ENCODE peak calls at places on chromosomes 11 and 22, in five cellular contexts. One of them, this sample, is unnamed.

GRCh38 chr11:15909937-15910598 is 446.3 kb downstream of the SOX6 start:
- DNase-seq in Peyer's patch: no peak
- DNase-seq in endothelial cell: no peak
- DNase-seq in PC-9: no peak
- DNase-seq in fibroblast of pulmonary artery: no peak
- DNase-seq in this sample: no peak

GRCh38 chr11:104705475-104706195 is 192.6 kb downstream of the CASP12 start:
- DNase-seq in Peyer's patch: peak; percentile 79
- DNase-seq in endothelial cell: no peak
- DNase-seq in PC-9: no peak
- DNase-seq in fibroblast of pulmonary artery: peak; percentile 57
- DNase-seq in this sample: no peak

GRCh38 chr11:440065-441042 is 1.5 kb downstream of the ANO9 start:
- DNase-seq in Peyer's patch: peak; percentile 86
- DNase-seq in endothelial cell: no peak
- DNase-seq in PC-9: no peak
- DNase-seq in fibroblast of pulmonary artery: peak; percentile 45
- DNase-seq in this sample: no peak

GRCh38 chr22:50027639-50028537 is 15.3 kb upstream of the IL17REL start:
- DNase-seq in Peyer's patch: peak; percentile 46
- DNase-seq in endothelial cell: no peak
- DNase-seq in PC-9: peak; percentile 86
- DNase-seq in fibroblast of pulmonary artery: no peak
- DNase-seq in this sample: no peak

GRCh38 chr11:77449060-77449521 is 24.8 kb downstream of the PAK1 start:
- DNase-seq in Peyer's patch: peak; percentile 49
- DNase-seq in endothelial cell: no peak
- DNase-seq in PC-9: no peak
- DNase-seq in fibroblast of pulmonary artery: no peak
- DNase-seq in this sample: no peak

GRCh38 chr11:69950120-69950519 is 128.0 kb upstream of the ANO1 start:
- DNase-seq in Peyer's patch: no peak
- DNase-seq in endothelial cell: peak; percentile 54
- DNase-seq in PC-9: peak; percentile 53
- DNase-seq in fibroblast of pulmonary artery: no peak
- DNase-seq in this sample: no peak

GRCh38 chr11:34180045-34180813 is 74.8 kb downstream of the NAT10 start:
- DNase-seq in Peyer's patch: no peak
- DNase-seq in endothelial cell: no peak
- DNase-seq in PC-9: no peak
- DNase-seq in fibroblast of pulmonary artery: no peak
- DNase-seq in this sample: no peak

GRCh38 chr11:117295438-117296137 is 4.4 kb downstream of the BACE1-AS start:
- DNase-seq in Peyer's patch: no peak
- DNase-seq in endothelial cell: no peak
- DNase-seq in PC-9: no peak
- DNase-seq in fibroblast of pulmonary artery: no peak
- DNase-seq in this sample: no peak

GRCh38 chr11:29676993-29677392 is 339.8 kb downstream of the KCNA4 start:
- DNase-seq in Peyer's patch: no peak
- DNase-seq in endothelial cell: no peak
- DNase-seq in PC-9: no peak
- DNase-seq in fibroblast of pulmonary artery: peak; percentile 18
- DNase-seq in this sample: no peak

GRCh38 chr11:115682101-115682500 is 177.9 kb upstream of the CADM1 start:
- DNase-seq in Peyer's patch: no peak
- DNase-seq in endothelial cell: no peak
- DNase-seq in PC-9: no peak
- DNase-seq in fibroblast of pulmonary artery: no peak
- DNase-seq in this sample: no peak

GRCh38 chr11:127651888-127652221 is 651.3 kb upstream of the KIRREL3 start:
- DNase-seq in Peyer's patch: no peak
- DNase-seq in endothelial cell: no peak
- DNase-seq in PC-9: no peak
- DNase-seq in fibroblast of pulmonary artery: no peak
- DNase-seq in this sample: no peak

GRCh38 chr22:37507731-37508130 is 11.5 kb downstream of the CARD10 start:
- DNase-seq in Peyer's patch: no peak
- DNase-seq in endothelial cell: no peak
- DNase-seq in PC-9: no peak
- DNase-seq in fibroblast of pulmonary artery: no peak
- DNase-seq in this sample: no peak

GRCh38 chr11:131495417-131495816 is 125.0 kb downstream of the NTM start:
- DNase-seq in Peyer's patch: no peak
- DNase-seq in endothelial cell: no peak
- DNase-seq in PC-9: no peak
- DNase-seq in fibroblast of pulmonary artery: no peak
- DNase-seq in this sample: no peak

GRCh38 chr11:102085864-102086551 is 24.2 kb upstream of the YAP1 start:
- DNase-seq in Peyer's patch: no peak
- DNase-seq in endothelial cell: no peak
- DNase-seq in PC-9: peak; percentile 8
- DNase-seq in fibroblast of pulmonary artery: peak; percentile 9
- DNase-seq in this sample: no peak

GRCh38 chr11:64327338-64327737 is 9.4 kb downstream of the PRDX5 start:
- DNase-seq in Peyer's patch: no peak
- DNase-seq in endothelial cell: no peak
- DNase-seq in PC-9: no peak
- DNase-seq in fibroblast of pulmonary artery: no peak
- DNase-seq in this sample: no peak

GRCh38 chr11:890794-891600 is 19.6 kb downstream of the CHID1 start:
- DNase-seq in Peyer's patch: no peak
- DNase-seq in endothelial cell: no peak
- DNase-seq in PC-9: no peak
- DNase-seq in fibroblast of pulmonary artery: no peak
- DNase-seq in this sample: no peak

GRCh38 chr22:23071163-23072034 is 1.1 kb downstream of the GNAZ start:
- DNase-seq in Peyer's patch: peak; percentile 43
- DNase-seq in endothelial cell: no peak
- DNase-seq in PC-9: no peak
- DNase-seq in fibroblast of pulmonary artery: no peak
- DNase-seq in this sample: no peak

GRCh38 chr11:2799881-2800654 is 85.5 kb downstream of the CDKN1C start:
- DNase-seq in Peyer's patch: peak; percentile 31
- DNase-seq in endothelial cell: no peak
- DNase-seq in PC-9: peak; percentile 63
- DNase-seq in fibroblast of pulmonary artery: no peak
- DNase-seq in this sample: peak; percentile 11

GRCh38 chr11:75174781-75175370 is 24.0 kb downstream of the SLCO2B1 start:
- DNase-seq in Peyer's patch: no peak
- DNase-seq in endothelial cell: no peak
- DNase-seq in PC-9: no peak
- DNase-seq in fibroblast of pulmonary artery: peak; percentile 34
- DNase-seq in this sample: no peak

GRCh38 chr22:27880778-27881394 is 38.2 kb downstream of the PITPNB start:
- DNase-seq in Peyer's patch: no peak
- DNase-seq in endothelial cell: peak; percentile 48
- DNase-seq in PC-9: peak; percentile 18
- DNase-seq in fibroblast of pulmonary artery: peak; percentile 89
- DNase-seq in this sample: no peak

GRCh38 chr11:7160814-7161489 is 72.2 kb downstream of the RBMXL2 start:
- DNase-seq in Peyer's patch: no peak
- DNase-seq in endothelial cell: no peak
- DNase-seq in PC-9: no peak
- DNase-seq in fibroblast of pulmonary artery: no peak
- DNase-seq in this sample: no peak

GRCh38 chr11:66316849-66317251 is at the start of gene CD248:
- DNase-seq in Peyer's patch: peak; percentile 60
- DNase-seq in endothelial cell: peak; percentile 37
- DNase-seq in PC-9: no peak
- DNase-seq in fibroblast of pulmonary artery: peak; percentile 86
- DNase-seq in this sample: no peak

GRCh38 chr11:108125126-108125525 is 3.8 kb downstream of the ACAT1 start:
- DNase-seq in Peyer's patch: no peak
- DNase-seq in endothelial cell: no peak
- DNase-seq in PC-9: no peak
- DNase-seq in fibroblast of pulmonary artery: no peak
- DNase-seq in this sample: no peak

GRCh38 chr11:2912038-2912410 is 17.2 kb downstream of the PHLDA2 start:
- DNase-seq in Peyer's patch: no peak
- DNase-seq in endothelial cell: no peak
- DNase-seq in PC-9: peak; percentile 64
- DNase-seq in fibroblast of pulmonary artery: no peak
- DNase-seq in this sample: no peak

GRCh38 chr11:119779195-119780071 is 50.4 kb upstream of the NECTIN1 start:
- DNase-seq in Peyer's patch: no peak
- DNase-seq in endothelial cell: no peak
- DNase-seq in PC-9: no peak
- DNase-seq in fibroblast of pulmonary artery: no peak
- DNase-seq in this sample: no peak

GRCh38 chr11:119361056-119361787 is 14.7 kb upstream of the MFRP start:
- DNase-seq in Peyer's patch: no peak
- DNase-seq in endothelial cell: no peak
- DNase-seq in PC-9: peak; percentile 80
- DNase-seq in fibroblast of pulmonary artery: peak; percentile 56
- DNase-seq in this sample: no peak

GRCh38 chr11:61923166-61924015 is 6.0 kb upstream of the RAB3IL1 start:
- DNase-seq in Peyer's patch: peak; percentile 74
- DNase-seq in endothelial cell: no peak
- DNase-seq in PC-9: peak; percentile 50
- DNase-seq in fibroblast of pulmonary artery: peak; percentile 84
- DNase-seq in this sample: no peak

GRCh38 chr11:71453911-71454304 is 905 bp downstream of the NADSYN1 start:
- DNase-seq in Peyer's patch: no peak
- DNase-seq in endothelial cell: no peak
- DNase-seq in PC-9: no peak
- DNase-seq in fibroblast of pulmonary artery: no peak
- DNase-seq in this sample: no peak

GRCh38 chr11:71453021-71453910 is at the start of gene NADSYN1:
- DNase-seq in Peyer's patch: peak; percentile 99
- DNase-seq in endothelial cell: peak; percentile 97
- DNase-seq in PC-9: peak; percentile 98
- DNase-seq in fibroblast of pulmonary artery: peak; percentile 94
- DNase-seq in this sample: peak; percentile 83

GRCh38 chr11:71452354-71453020 is 516 bp upstream of the NADSYN1 start:
- DNase-seq in Peyer's patch: peak; percentile 86
- DNase-seq in endothelial cell: peak; percentile 43
- DNase-seq in PC-9: peak; percentile 24
- DNase-seq in fibroblast of pulmonary artery: peak; percentile 64
- DNase-seq in this sample: no peak

GRCh38 chr11:71456294-71456693 is 3.3 kb downstream of the NADSYN1 start:
- DNase-seq in Peyer's patch: no peak
- DNase-seq in endothelial cell: no peak
- DNase-seq in PC-9: no peak
- DNase-seq in fibroblast of pulmonary artery: no peak
- DNase-seq in this sample: no peak

GRCh38 chr11:71454470-71455113 is 1.6 kb downstream of the NADSYN1 start:
- DNase-seq in Peyer's patch: peak; percentile 78
- DNase-seq in endothelial cell: no peak
- DNase-seq in PC-9: peak; percentile 45
- DNase-seq in fibroblast of pulmonary artery: no peak
- DNase-seq in this sample: no peak
- TF ChIP-seq CTCF in Peyer's patch: peak; percentile 69
- TF ChIP-seq CTCF in endothelial cell: no peak
- TF ChIP-seq CTCF in PC-9: peak; percentile 50
- TF ChIP-seq CTCF in fibroblast of pulmonary artery: no peak
- TF ChIP-seq CTCF in this sample: no peak

GRCh38 chr22:39559456-39560105 is 11.0 kb upstream of the CACNA1I start:
- DNase-seq in Peyer's patch: no peak
- DNase-seq in endothelial cell: peak; percentile 56
- DNase-seq in PC-9: peak; percentile 81
- DNase-seq in fibroblast of pulmonary artery: no peak
- DNase-seq in this sample: no peak

GRCh38 chr22:39558254-39558727 is 12.3 kb upstream of the CACNA1I start:
- DNase-seq in Peyer's patch: no peak
- DNase-seq in endothelial cell: no peak
- DNase-seq in PC-9: no peak
- DNase-seq in fibroblast of pulmonary artery: no peak
- DNase-seq in this sample: no peak

GRCh38 chr22:39560127-39560526 is 10.4 kb upstream of the CACNA1I start:
- DNase-seq in Peyer's patch: no peak
- DNase-seq in endothelial cell: no peak
- DNase-seq in PC-9: peak; percentile 51
- DNase-seq in fibroblast of pulmonary artery: no peak
- DNase-seq in this sample: no peak

GRCh38 chr22:39558950-39559349 is 11.6 kb upstream of the CACNA1I start:
- DNase-seq in Peyer's patch: no peak
- DNase-seq in endothelial cell: no peak
- DNase-seq in PC-9: no peak
- DNase-seq in fibroblast of pulmonary artery: no peak
- DNase-seq in this sample: no peak

GRCh38 chr22:39556970-39557811 is 13.4 kb upstream of the CACNA1I start:
- DNase-seq in Peyer's patch: no peak
- DNase-seq in endothelial cell: no peak
- DNase-seq in PC-9: peak; percentile 47
- DNase-seq in fibroblast of pulmonary artery: no peak
- DNase-seq in this sample: no peak
- TF ChIP-seq CTCF in Peyer's patch: peak; percentile 25
- TF ChIP-seq CTCF in endothelial cell: no peak
- TF ChIP-seq CTCF in PC-9: no peak
- TF ChIP-seq CTCF in fibroblast of pulmonary artery: no peak
- TF ChIP-seq CTCF in this sample: no peak

GRCh38 chr11:125153837-125154236 is 10.7 kb upstream of the PKNOX2 start:
- DNase-seq in Peyer's patch: no peak
- DNase-seq in endothelial cell: no peak
- DNase-seq in PC-9: no peak
- DNase-seq in fibroblast of pulmonary artery: no peak
- DNase-seq in this sample: no peak

GRCh38 chr11:125154380-125155099 is 10.0 kb upstream of the PKNOX2 start:
- DNase-seq in Peyer's patch: no peak
- DNase-seq in endothelial cell: no peak
- DNase-seq in PC-9: no peak
- DNase-seq in fibroblast of pulmonary artery: no peak
- DNase-seq in this sample: no peak

GRCh38 chr11:125155767-125156166 is 8.8 kb upstream of the PKNOX2 start:
- DNase-seq in Peyer's patch: no peak
- DNase-seq in endothelial cell: no peak
- DNase-seq in PC-9: no peak
- DNase-seq in fibroblast of pulmonary artery: no peak
- DNase-seq in this sample: no peak

GRCh38 chr11:125155100-125155444 is 9.5 kb upstream of the PKNOX2 start:
- DNase-seq in Peyer's patch: no peak
- DNase-seq in endothelial cell: no peak
- DNase-seq in PC-9: no peak
- DNase-seq in fibroblast of pulmonary artery: no peak
- DNase-seq in this sample: no peak

DNA sequence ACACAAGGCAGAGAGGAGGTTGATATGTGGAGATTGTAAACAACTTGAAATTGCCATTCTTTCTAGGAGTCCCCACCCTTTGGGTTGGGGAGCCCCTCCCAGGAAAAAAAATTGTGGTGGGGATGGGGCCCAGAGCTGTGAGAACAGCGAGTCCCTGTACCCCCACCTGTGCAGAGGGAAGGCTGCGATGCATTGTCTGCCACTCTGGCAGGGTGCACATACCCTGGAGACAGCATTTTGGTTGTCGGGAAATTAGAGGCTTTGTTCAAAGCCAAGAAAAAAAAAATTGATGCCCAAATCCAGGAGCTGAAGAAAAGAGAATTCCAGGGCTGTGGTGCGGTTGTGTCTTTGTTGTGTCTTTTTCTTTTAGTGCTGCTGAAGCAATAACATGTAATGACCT is 8.2 kb upstream of the PKNOX2 start:
- DNase-seq in Peyer's patch: no peak
- DNase-seq in endothelial cell: no peak
- DNase-seq in PC-9: no peak
- DNase-seq in fibroblast of pulmonary artery: no peak
- DNase-seq in this sample: no peak
- TF ChIP-seq CTCF in Peyer's patch: no peak
- TF ChIP-seq CTCF in endothelial cell: no peak
- TF ChIP-seq CTCF in PC-9: no peak
- TF ChIP-seq CTCF in fibroblast of pulmonary artery: no peak
- TF ChIP-seq CTCF in this sample: no peak

GRCh38 chr11:76176463-76176862 is 29.8 kb downstream of the WNT11 start:
- DNase-seq in Peyer's patch: no peak
- DNase-seq in endothelial cell: no peak
- DNase-seq in PC-9: no peak
- DNase-seq in fibroblast of pulmonary artery: no peak
- DNase-seq in this sample: no peak
- TF ChIP-seq CTCF in Peyer's patch: no peak
- TF ChIP-seq CTCF in endothelial cell: no peak
- TF ChIP-seq CTCF in PC-9: no peak
- TF ChIP-seq CTCF in fibroblast of pulmonary artery: no peak
- TF ChIP-seq CTCF in this sample: no peak